ENCODE peak calls at places on chromosome 20, in four cellular contexts. U is HCT116, S is HepG2, Z is K562. T is an unnamed sample.
A peak's percentile ranks its signal among the peaks of the same experiment; 100 is the strongest.

GRCh38 chr20:57263767-57264150 is 2.7 kb downstream of the BMP7 start:
- DNase-seq in S (no peak), U (no peak), Z (no peak), T (no peak)

GRCh38 chr20:40359127-40359892 is 329.7 kb downstream of the MAFB start:
- DNase-seq in Z (no peak), S (no peak), U (no peak), T (no peak)

GRCh38 chr20:57390604-57391438 is at the start of gene RBM38:
- DNase-seq in Z (peak; percentile 92), S (peak; percentile 56), U (peak; percentile 19), T (peak; percentile 99)

GRCh38 chr20:49964964-49965780 is 17.6 kb upstream of the SNAI1 start:
- DNase-seq in U (peak; percentile 54), S (peak; percentile 76), Z (peak; percentile 87), T (peak; percentile 78)

GRCh38 chr20:25453035-25453810 is 45.8 kb downstream of the GINS1 start:
- DNase-seq in U (no peak), Z (no peak), S (no peak), T (peak; percentile 77)

GRCh38 chr20:50753152-50753551 is 21.8 kb downstream of the PARD6B start:
- DNase-seq in Z (no peak), S (no peak), U (no peak), T (no peak)

GRCh38 chr20:55488593-55488992 is 516.7 kb downstream of the CBLN4 start:
- DNase-seq in S (no peak), U (no peak), Z (no peak), T (no peak)

GRCh38 chr20:32902456-32903420 is 44.0 kb downstream of the EFCAB8 start:
- DNase-seq in S (peak; percentile 66), U (peak; percentile 27), Z (peak; percentile 51), T (peak; percentile 80)

GRCh38 chr20:45426621-45427020 is 10.7 kb downstream of the PIGT start:
- DNase-seq in Z (peak; percentile 49), S (no peak), U (no peak), T (no peak)

GRCh38 chr20:32062776-32063170 is 10.7 kb downstream of the HCK start:
- DNase-seq in U (no peak), S (no peak), Z (no peak), T (no peak)

GRCh38 chr20:34922654-34923381 is 32.8 kb downstream of the GSS start:
- DNase-seq in U (no peak), S (peak; percentile 73), Z (no peak), T (no peak)

GRCh38 chr20:50957276-50957675 is 1.1 kb downstream of the DPM1 start:
- DNase-seq in Z (no peak), S (no peak), U (no peak), T (no peak)

GRCh38 chr20:34709836-34710567 is 5.9 kb downstream of the TP53INP2 start:
- DNase-seq in Z (no peak), U (peak; percentile 42), S (no peak), T (peak; percentile 90)

GRCh38 chr20:4830212-4830607 is 108.5 kb downstream of the PRND start:
- DNase-seq in U (no peak), S (no peak), Z (no peak), T (no peak)

GRCh38 chr20:58802061-58802460 is 48.6 kb downstream of the GNAS-AS1 start:
- DNase-seq in Z (no peak), U (no peak), S (no peak), T (no peak)

GRCh38 chr20:49132995-49133451 is 55.1 kb downstream of the STAU1 start:
- DNase-seq in Z (peak; percentile 66), U (peak; percentile 47), S (peak; percentile 83), T (peak; percentile 49)

GRCh38 chr20:61901421-61902212 is 164.1 kb downstream of the TAF4 start:
- DNase-seq in U (no peak), Z (no peak), S (no peak), T (no peak)
- TF ChIP-seq ELF1 in U (no peak), Z (no peak), S (no peak), T (no peak)

DNA sequence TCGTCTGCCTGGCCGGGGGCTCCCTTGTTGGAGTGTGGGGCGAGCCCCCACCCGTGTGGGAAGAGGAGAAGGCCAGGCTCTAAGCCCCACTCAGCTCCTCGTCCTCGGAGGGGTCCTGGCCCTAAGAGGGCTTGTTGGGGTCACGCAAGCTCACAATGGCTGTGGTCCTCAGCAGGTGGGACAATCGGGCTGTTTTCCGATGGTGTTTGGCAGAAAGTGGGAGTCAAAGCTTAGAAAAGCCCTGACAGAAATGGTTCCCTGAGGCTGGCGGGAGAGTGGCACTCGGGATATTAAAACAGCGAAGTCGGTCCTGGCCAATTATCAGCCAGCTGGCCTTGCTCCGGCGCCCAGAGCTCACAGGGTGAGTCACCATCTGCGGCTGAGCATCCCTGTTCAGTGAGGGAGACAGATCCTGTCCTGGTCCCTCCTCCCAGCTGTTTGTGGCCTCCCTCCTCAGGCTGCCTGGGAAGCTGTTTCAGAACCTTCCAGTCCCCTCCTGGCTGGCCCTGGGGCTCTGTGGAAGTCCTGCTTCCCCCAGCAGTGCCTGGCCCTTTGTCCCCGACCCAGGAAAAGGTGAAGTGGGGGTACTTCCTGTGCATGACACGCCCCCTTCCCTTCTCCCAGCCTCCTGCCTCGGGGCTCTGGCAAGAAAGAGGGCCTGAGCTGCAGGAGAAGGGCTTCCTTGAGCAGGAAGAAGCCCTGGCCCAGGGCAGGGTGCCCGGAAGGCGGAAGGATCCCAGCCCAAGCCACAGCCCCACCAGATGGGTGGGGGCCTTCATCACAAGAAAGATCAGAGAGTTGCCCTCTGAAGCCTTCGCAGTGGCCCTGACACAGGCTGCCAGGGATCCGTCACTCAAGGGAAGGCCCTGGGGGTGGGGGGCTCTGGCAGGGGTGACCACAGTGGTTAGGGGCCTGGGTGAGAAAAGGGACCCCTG is 53.6 kb upstream of the BHLHE23 start:
- DNase-seq in U (no peak), S (no peak), Z (peak; percentile 16), T (peak; percentile 86)
- TF ChIP-seq ELF1 in U (no peak), S (no peak), Z (no peak), T (no peak)

GRCh38 chr20:47799116-47799715 is 13.9 kb upstream of the SULF2 start:
- DNase-seq in S (no peak), Z (no peak), U (no peak), T (no peak)
- TF ChIP-seq ELF1 in S (no peak), Z (no peak), U (no peak), T (no peak)

GRCh38 chr20:5885866-5886265 is 64.5 kb downstream of the TRMT6 start:
- DNase-seq in Z (no peak), U (no peak), S (no peak), T (no peak)

GRCh38 chr20:5880326-5880725 is 70.0 kb downstream of the TRMT6 start:
- DNase-seq in U (no peak), S (no peak), Z (no peak), T (no peak)

GRCh38 chr20:5877128-5877527 is 73.2 kb downstream of the TRMT6 start:
- DNase-seq in U (no peak), S (no peak), Z (no peak), T (no peak)

GRCh38 chr20:5884465-5885335 is 65.6 kb downstream of the TRMT6 start:
- DNase-seq in Z (no peak), U (no peak), S (no peak), T (no peak)

DNA sequence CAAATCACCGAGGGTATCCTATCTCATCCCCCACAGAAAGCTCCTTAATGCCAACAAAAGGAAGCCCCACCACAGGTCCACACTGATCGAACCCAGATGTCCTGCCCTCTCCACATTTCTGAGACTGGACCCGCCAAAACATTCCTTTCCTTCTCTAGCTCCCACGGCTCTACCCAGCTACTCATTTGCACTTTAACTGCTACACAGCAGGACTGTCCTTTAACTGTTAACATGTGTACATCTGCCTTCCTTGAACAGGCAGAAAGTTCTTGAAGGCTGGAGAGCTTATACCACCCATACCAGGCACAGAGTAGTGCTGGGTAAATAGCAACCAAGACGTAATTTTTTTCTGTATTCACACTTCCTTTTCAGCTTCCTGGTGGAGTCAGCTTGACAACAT is 68.6 kb downstream of the TRMT6 start:
- DNase-seq in S (no peak), Z (no peak), U (no peak), T (no peak)
- TF ChIP-seq ELF1 in S (no peak), Z (no peak), U (no peak), T (no peak)

GRCh38 chr20:18645851-18646250 is 58.0 kb downstream of the DTD1 start:
- DNase-seq in S (no peak), Z (no peak), U (no peak), T (no peak)
- TF ChIP-seq ELF1 in S (no peak), Z (no peak), U (no peak), T (no peak)